ENCODE peak calls at places on chromosome 18, in four cellular contexts. One of them, this sample, is unnamed.

GRCh38 chr18:8615397-8616025 is 6.3 kb downstream of the RAB12 start:
- ATAC-seq in activated T-helper 17 cell treated with anti-CD3 and anti-CD28 coated beads, Interleukin-2, amount 50 U/mL, for 72 hours: no peak
- ATAC-seq in Right ventricle myocardium inferior: peak
- ATAC-seq in mucosa of descending colon: peak
- ATAC-seq in this sample: peak

GRCh38 chr18:52999633-53000032 is 659.6 kb downstream of the DCC start:
- ATAC-seq in activated T-helper 17 cell treated with anti-CD3 and anti-CD28 coated beads, Interleukin-2, amount 50 U/mL, for 72 hours: no peak
- ATAC-seq in Right ventricle myocardium inferior: no peak
- ATAC-seq in mucosa of descending colon: no peak
- ATAC-seq in this sample: no peak

GRCh38 chr18:23844991-23845680 is 155.9 kb downstream of the LAMA3 start:
- ATAC-seq in activated T-helper 17 cell treated with anti-CD3 and anti-CD28 coated beads, Interleukin-2, amount 50 U/mL, for 72 hours: no peak
- ATAC-seq in Right ventricle myocardium inferior: no peak
- ATAC-seq in mucosa of descending colon: no peak
- ATAC-seq in this sample: no peak

GRCh38 chr18:38752430-38752829 is 1186.8 kb upstream of the CELF4 start:
- ATAC-seq in activated T-helper 17 cell treated with anti-CD3 and anti-CD28 coated beads, Interleukin-2, amount 50 U/mL, for 72 hours: peak
- ATAC-seq in Right ventricle myocardium inferior: no peak
- ATAC-seq in mucosa of descending colon: no peak
- ATAC-seq in this sample: no peak

GRCh38 chr18:30970201-30970816 is 72.2 kb downstream of the DSC3 start:
- ATAC-seq in activated T-helper 17 cell treated with anti-CD3 and anti-CD28 coated beads, Interleukin-2, amount 50 U/mL, for 72 hours: no peak
- ATAC-seq in Right ventricle myocardium inferior: no peak
- ATAC-seq in mucosa of descending colon: peak
- ATAC-seq in this sample: no peak

GRCh38 chr18:78688249-78688648 is 291.4 kb upstream of the SALL3 start:
- ATAC-seq in activated T-helper 17 cell treated with anti-CD3 and anti-CD28 coated beads, Interleukin-2, amount 50 U/mL, for 72 hours: no peak
- ATAC-seq in Right ventricle myocardium inferior: no peak
- ATAC-seq in mucosa of descending colon: no peak
- ATAC-seq in this sample: no peak

GRCh38 chr18:72866901-72867701 is 686 bp downstream of the NETO1 start:
- ATAC-seq in activated T-helper 17 cell treated with anti-CD3 and anti-CD28 coated beads, Interleukin-2, amount 50 U/mL, for 72 hours: no peak
- ATAC-seq in Right ventricle myocardium inferior: no peak
- ATAC-seq in mucosa of descending colon: no peak
- ATAC-seq in this sample: no peak

GRCh38 chr18:34033968-34034367 is 190.7 kb downstream of the NOL4 start:
- ATAC-seq in activated T-helper 17 cell treated with anti-CD3 and anti-CD28 coated beads, Interleukin-2, amount 50 U/mL, for 72 hours: no peak
- ATAC-seq in Right ventricle myocardium inferior: no peak
- ATAC-seq in mucosa of descending colon: no peak
- ATAC-seq in this sample: no peak

GRCh38 chr18:23872701-23873550 is 141.6 kb upstream of the TTC39C start:
- ATAC-seq in activated T-helper 17 cell treated with anti-CD3 and anti-CD28 coated beads, Interleukin-2, amount 50 U/mL, for 72 hours: peak
- ATAC-seq in Right ventricle myocardium inferior: no peak
- ATAC-seq in mucosa of descending colon: peak
- ATAC-seq in this sample: no peak

GRCh38 chr18:9130806-9131205 is 5.8 kb upstream of the ANKRD12 start:
- ATAC-seq in activated T-helper 17 cell treated with anti-CD3 and anti-CD28 coated beads, Interleukin-2, amount 50 U/mL, for 72 hours: peak
- ATAC-seq in Right ventricle myocardium inferior: no peak
- ATAC-seq in mucosa of descending colon: no peak
- ATAC-seq in this sample: no peak